ENCODE peak calls at places on chromosome 9, in seven cellular contexts. X, K, Z, N, C, V and Q are unnamed samples.

GRCh38 chr9:8365466-8366160 is 566.0 kb upstream of the DMAC1 start:
- DNase-seq in Z (no peak), N (no peak), X (peak; percentile 18), C (peak; percentile 1), V (no peak), K (no peak), Q (no peak)

GRCh38 chr9:136403915-136404800 is 4.2 kb upstream of the SNAPC4 start:
- DNase-seq in X (no peak), K (no peak), N (no peak), V (no peak), C (no peak), Z (no peak), Q (no peak)

GRCh38 chr9:69044226-69045219 is 9.0 kb downstream of the FXN start:
- DNase-seq in X (peak; percentile 92), N (no peak), Z (peak; percentile 68), V (no peak), C (peak; percentile 65), K (no peak), Q (peak; percentile 62)

GRCh38 chr9:31030741-31031202 is 1353.7 kb upstream of the ACO1 start:
- DNase-seq in V (no peak), Z (no peak), C (peak; percentile 3), X (peak; percentile 66), N (peak; percentile 42), K (peak; percentile 27), Q (peak; percentile 41)

GRCh38 chr9:124297553-124297905 is 39.8 kb downstream of the NEK6 start:
- DNase-seq in Z (peak; percentile 96), N (no peak), V (peak; percentile 90), K (peak; percentile 62), X (peak; percentile 96), C (peak; percentile 84), Q (peak; percentile 77)

GRCh38 chr9:121282309-121283071 is 14.5 kb downstream of the GSN start:
- DNase-seq in C (peak; percentile 47), V (peak; percentile 35), N (no peak), K (no peak), Z (peak; percentile 85), X (no peak), Q (no peak)

GRCh38 chr9:121738391-121738790 is 87.0 kb downstream of the DAB2IP start:
- DNase-seq in Z (no peak), V (no peak), K (no peak), X (no peak), N (no peak), C (no peak), Q (no peak)

GRCh38 chr9:20512106-20512505 is 110.2 kb downstream of the MLLT3 start:
- DNase-seq in N (no peak), Z (peak; percentile 72), X (no peak), C (peak; percentile 11), V (peak; percentile 11), K (no peak), Q (no peak)

GRCh38 chr9:91843623-91844111 is 106.4 kb downstream of the ROR2 start:
- DNase-seq in C (no peak), Z (no peak), N (no peak), K (no peak), X (no peak), V (no peak), Q (no peak)

GRCh38 chr9:25703826-25704357 is 25.6 kb upstream of the TUSC1 start:
- DNase-seq in K (no peak), V (no peak), N (no peak), X (no peak), Z (peak; percentile 44), C (no peak), Q (no peak)

GRCh38 chr9:74293479-74293878 is 203.7 kb upstream of the RORB start:
- DNase-seq in V (no peak), N (no peak), X (no peak), K (no peak), Z (no peak), C (no peak), Q (peak; percentile 61)
- H4K8ac ChIP-seq in V (no peak overlapping the region), N (no peak overlapping the region), X (no peak overlapping the region), K (no peak overlapping the region), Z (no peak overlapping the region), C (no peak overlapping the region), Q (no peak overlapping the region)

DNA sequence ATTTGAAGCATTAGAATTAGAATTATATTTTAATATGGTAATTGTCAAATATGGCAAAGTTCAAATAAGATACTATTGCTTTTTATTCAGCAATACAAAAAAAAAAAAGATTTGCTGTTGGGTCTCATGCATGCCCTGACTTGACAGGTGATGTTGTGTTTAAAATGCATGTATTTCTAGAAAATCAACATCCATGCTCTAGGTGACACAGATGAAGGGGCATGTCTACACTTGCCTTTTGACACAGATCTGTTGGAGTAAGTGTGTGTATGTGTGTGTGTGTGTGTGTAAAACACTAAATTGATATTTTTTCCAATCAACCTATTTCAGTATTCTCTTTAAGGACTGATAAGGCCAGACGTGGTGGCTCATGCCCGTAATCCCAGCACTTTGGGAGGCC is 38.1 kb upstream of the SMARCA2 start:
- DNase-seq in N (no peak), K (no peak), V (no peak), Z (no peak), X (no peak), C (no peak), Q (no peak)
- H4K8ac ChIP-seq in N (no peak overlapping the region), K (no peak overlapping the region), V (no peak overlapping the region), Z (no peak overlapping the region), X (no peak overlapping the region), C (no peak overlapping the region), Q (no peak overlapping the region)

GRCh38 chr9:3235497-3235896 is 290.3 kb downstream of the RFX3 start:
- DNase-seq in K (no peak), C (no peak), X (no peak), N (no peak), V (no peak), Z (no peak), Q (no peak)
- H4K8ac ChIP-seq in K (no peak overlapping the region), C (no peak overlapping the region), X (no peak overlapping the region), N (no peak overlapping the region), V (no peak overlapping the region), Z (no peak overlapping the region), Q (no peak overlapping the region)

DNA sequence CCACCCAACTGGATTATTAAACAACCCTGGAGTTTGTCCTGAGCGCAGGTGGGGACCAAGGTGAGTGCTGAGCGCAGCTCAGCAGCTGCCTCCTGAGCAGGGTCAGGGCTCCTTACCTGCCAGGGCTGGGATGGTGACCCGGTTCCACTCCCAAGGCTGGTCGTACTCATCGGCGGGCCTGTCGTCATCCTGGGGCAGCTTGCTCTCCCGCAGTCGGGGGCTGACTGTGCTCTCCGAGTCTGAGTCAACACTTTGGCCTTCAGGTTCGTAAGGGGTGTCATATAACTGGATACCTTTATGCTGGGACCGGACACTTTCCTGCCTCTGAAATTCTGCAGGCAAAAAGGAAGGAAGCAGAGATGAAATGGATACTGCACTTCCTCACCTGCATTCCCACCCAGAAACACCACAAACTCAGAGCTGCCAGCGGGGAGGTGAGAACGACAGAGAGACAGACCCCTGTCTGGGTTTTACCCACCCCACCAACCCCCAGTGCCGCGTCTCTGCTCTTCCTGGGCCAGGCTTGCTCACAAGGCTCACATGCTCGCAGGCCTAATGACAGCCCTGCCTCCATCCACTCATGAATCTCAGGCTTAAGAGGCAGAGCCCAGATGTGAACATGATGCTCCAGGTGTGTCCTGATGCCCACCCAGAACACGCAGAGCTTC is 70.7 kb upstream of the SLC25A51 start:
- DNase-seq in V (peak; percentile 78), C (peak; percentile 70), Z (no peak), X (peak; percentile 40), N (no peak), K (no peak), Q (no peak)
- H4K8ac ChIP-seq in V (no peak overlapping the region), C (peak overlapping the region; percentile 57), Z (no peak overlapping the region), X (no peak overlapping the region), N (no peak overlapping the region), K (peak overlapping the region; percentile 52), Q (no peak overlapping the region)